ENCODE peak calls at places on chromosomes 16 and 17, in nine cellular contexts. One of them, this sample, is unnamed.

GRCh38 chr16:2799852-2800226 is 1.6 kb downstream of the PRSS41 start:
- DNase-seq in activated CD4-positive, alpha-beta T cell treated with anti-CD3 and anti-CD28 coated beads, Interleukin-2, amount 50 U/mL, for 24 hours: no peak
- DNase-seq in nucleus accumbens: no peak
- DNase-seq in omental fat pad: no peak
- DNase-seq in activated T-helper 9 cell treated with anti-CD3 and anti-CD28 coated beads, Interleukin-2, amount 50 U/mL, for 16 hours: no peak
- DNase-seq in fibroblast of lung: no peak
- DNase-seq in cardiac fibroblast: peak
- DNase-seq in progenitor cell of endocrine pancreas: no peak
- DNase-seq in glutamatergic neuron: no peak
- DNase-seq in this sample: peak

GRCh38 chr17:78722101-78722761 is 59.8 kb downstream of the CYTH1 start:
- DNase-seq in activated CD4-positive, alpha-beta T cell treated with anti-CD3 and anti-CD28 coated beads, Interleukin-2, amount 50 U/mL, for 24 hours: no peak
- DNase-seq in activated T-helper 9 cell treated with anti-CD3 and anti-CD28 coated beads, Interleukin-2, amount 50 U/mL, for 16 hours: no peak
- DNase-seq in nucleus accumbens: peak
- DNase-seq in fibroblast of lung: no peak
- DNase-seq in cardiac fibroblast: no peak
- DNase-seq in progenitor cell of endocrine pancreas: no peak
- DNase-seq in omental fat pad: no peak
- DNase-seq in glutamatergic neuron: peak
- DNase-seq in this sample: no peak

GRCh38 chr16:28181557-28181914 is 30.2 kb downstream of the XPO6 start:
- DNase-seq in omental fat pad: no peak
- DNase-seq in activated CD4-positive, alpha-beta T cell treated with anti-CD3 and anti-CD28 coated beads, Interleukin-2, amount 50 U/mL, for 24 hours: no peak
- DNase-seq in progenitor cell of endocrine pancreas: no peak
- DNase-seq in activated T-helper 9 cell treated with anti-CD3 and anti-CD28 coated beads, Interleukin-2, amount 50 U/mL, for 16 hours: no peak
- DNase-seq in fibroblast of lung: peak
- DNase-seq in nucleus accumbens: no peak
- DNase-seq in cardiac fibroblast: peak
- DNase-seq in glutamatergic neuron: no peak
- DNase-seq in this sample: peak

GRCh38 chr17:45430738-45431530 is 1.7 kb downstream of the ARHGAP27 start:
- DNase-seq in fibroblast of lung: no peak
- DNase-seq in glutamatergic neuron: no peak
- DNase-seq in nucleus accumbens: no peak
- DNase-seq in activated CD4-positive, alpha-beta T cell treated with anti-CD3 and anti-CD28 coated beads, Interleukin-2, amount 50 U/mL, for 24 hours: no peak
- DNase-seq in omental fat pad: no peak
- DNase-seq in cardiac fibroblast: no peak
- DNase-seq in activated T-helper 9 cell treated with anti-CD3 and anti-CD28 coated beads, Interleukin-2, amount 50 U/mL, for 16 hours: no peak
- DNase-seq in progenitor cell of endocrine pancreas: peak
- DNase-seq in this sample: peak

GRCh38 chr17:16215273-16215964 is at the start of gene NCOR1:
- DNase-seq in activated T-helper 9 cell treated with anti-CD3 and anti-CD28 coated beads, Interleukin-2, amount 50 U/mL, for 16 hours: peak
- DNase-seq in nucleus accumbens: peak
- DNase-seq in omental fat pad: peak
- DNase-seq in progenitor cell of endocrine pancreas: peak
- DNase-seq in activated CD4-positive, alpha-beta T cell treated with anti-CD3 and anti-CD28 coated beads, Interleukin-2, amount 50 U/mL, for 24 hours: peak
- DNase-seq in glutamatergic neuron: peak
- DNase-seq in fibroblast of lung: peak
- DNase-seq in cardiac fibroblast: peak
- DNase-seq in this sample: peak

GRCh38 chr16:31333686-31334649 is 21.0 kb upstream of the ITGAX start:
- DNase-seq in activated T-helper 9 cell treated with anti-CD3 and anti-CD28 coated beads, Interleukin-2, amount 50 U/mL, for 16 hours: no peak
- DNase-seq in fibroblast of lung: no peak
- DNase-seq in nucleus accumbens: no peak
- DNase-seq in omental fat pad: no peak
- DNase-seq in activated CD4-positive, alpha-beta T cell treated with anti-CD3 and anti-CD28 coated beads, Interleukin-2, amount 50 U/mL, for 24 hours: no peak
- DNase-seq in cardiac fibroblast: peak
- DNase-seq in glutamatergic neuron: no peak
- DNase-seq in progenitor cell of endocrine pancreas: no peak
- DNase-seq in this sample: peak

GRCh38 chr16:85670840-85671239 is 17.9 kb downstream of the GINS2 start:
- DNase-seq in glutamatergic neuron: no peak
- DNase-seq in cardiac fibroblast: no peak
- DNase-seq in omental fat pad: no peak
- DNase-seq in activated T-helper 9 cell treated with anti-CD3 and anti-CD28 coated beads, Interleukin-2, amount 50 U/mL, for 16 hours: no peak
- DNase-seq in fibroblast of lung: no peak
- DNase-seq in progenitor cell of endocrine pancreas: no peak
- DNase-seq in nucleus accumbens: no peak
- DNase-seq in activated CD4-positive, alpha-beta T cell treated with anti-CD3 and anti-CD28 coated beads, Interleukin-2, amount 50 U/mL, for 24 hours: no peak
- DNase-seq in this sample: no peak

GRCh38 chr16:24609740-24610420 is 70.5 kb downstream of the RBBP6 start:
- DNase-seq in progenitor cell of endocrine pancreas: peak
- DNase-seq in omental fat pad: peak
- DNase-seq in activated CD4-positive, alpha-beta T cell treated with anti-CD3 and anti-CD28 coated beads, Interleukin-2, amount 50 U/mL, for 24 hours: no peak
- DNase-seq in nucleus accumbens: peak
- DNase-seq in glutamatergic neuron: peak
- DNase-seq in cardiac fibroblast: peak
- DNase-seq in fibroblast of lung: peak
- DNase-seq in activated T-helper 9 cell treated with anti-CD3 and anti-CD28 coated beads, Interleukin-2, amount 50 U/mL, for 16 hours: no peak
- DNase-seq in this sample: peak

GRCh38 chr16:17942067-17942466 is 394.5 kb downstream of the NPIPA8 start:
- DNase-seq in activated T-helper 9 cell treated with anti-CD3 and anti-CD28 coated beads, Interleukin-2, amount 50 U/mL, for 16 hours: no peak
- DNase-seq in cardiac fibroblast: no peak
- DNase-seq in fibroblast of lung: no peak
- DNase-seq in glutamatergic neuron: no peak
- DNase-seq in activated CD4-positive, alpha-beta T cell treated with anti-CD3 and anti-CD28 coated beads, Interleukin-2, amount 50 U/mL, for 24 hours: no peak
- DNase-seq in nucleus accumbens: no peak
- DNase-seq in omental fat pad: no peak
- DNase-seq in progenitor cell of endocrine pancreas: no peak
- DNase-seq in this sample: no peak

GRCh38 chr16:83912152-83912948 is 13.4 kb downstream of the MLYCD start:
- DNase-seq in cardiac fibroblast: no peak
- DNase-seq in activated CD4-positive, alpha-beta T cell treated with anti-CD3 and anti-CD28 coated beads, Interleukin-2, amount 50 U/mL, for 24 hours: no peak
- DNase-seq in nucleus accumbens: no peak
- DNase-seq in progenitor cell of endocrine pancreas: no peak
- DNase-seq in glutamatergic neuron: no peak
- DNase-seq in fibroblast of lung: no peak
- DNase-seq in omental fat pad: no peak
- DNase-seq in activated T-helper 9 cell treated with anti-CD3 and anti-CD28 coated beads, Interleukin-2, amount 50 U/mL, for 16 hours: no peak
- DNase-seq in this sample: no peak

GRCh38 chr16:23650674-23651073 is 9.4 kb downstream of the DCTN5 start:
- DNase-seq in progenitor cell of endocrine pancreas: no peak
- DNase-seq in glutamatergic neuron: no peak
- DNase-seq in activated CD4-positive, alpha-beta T cell treated with anti-CD3 and anti-CD28 coated beads, Interleukin-2, amount 50 U/mL, for 24 hours: no peak
- DNase-seq in fibroblast of lung: peak
- DNase-seq in cardiac fibroblast: peak
- DNase-seq in activated T-helper 9 cell treated with anti-CD3 and anti-CD28 coated beads, Interleukin-2, amount 50 U/mL, for 16 hours: no peak
- DNase-seq in nucleus accumbens: no peak
- DNase-seq in omental fat pad: no peak
- DNase-seq in this sample: no peak

GRCh38 chr17:2954898-2955445 is 108.4 kb downstream of the OR1D5 start:
- DNase-seq in nucleus accumbens: no peak
- DNase-seq in activated CD4-positive, alpha-beta T cell treated with anti-CD3 and anti-CD28 coated beads, Interleukin-2, amount 50 U/mL, for 24 hours: no peak
- DNase-seq in cardiac fibroblast: peak
- DNase-seq in omental fat pad: no peak
- DNase-seq in progenitor cell of endocrine pancreas: no peak
- DNase-seq in glutamatergic neuron: no peak
- DNase-seq in fibroblast of lung: peak
- DNase-seq in activated T-helper 9 cell treated with anti-CD3 and anti-CD28 coated beads, Interleukin-2, amount 50 U/mL, for 16 hours: no peak
- DNase-seq in this sample: no peak

GRCh38 chr17:36935681-36936454 is 1.4 kb upstream of the LHX1 start:
- DNase-seq in activated CD4-positive, alpha-beta T cell treated with anti-CD3 and anti-CD28 coated beads, Interleukin-2, amount 50 U/mL, for 24 hours: no peak
- DNase-seq in activated T-helper 9 cell treated with anti-CD3 and anti-CD28 coated beads, Interleukin-2, amount 50 U/mL, for 16 hours: no peak
- DNase-seq in omental fat pad: no peak
- DNase-seq in glutamatergic neuron: peak
- DNase-seq in progenitor cell of endocrine pancreas: no peak
- DNase-seq in fibroblast of lung: no peak
- DNase-seq in cardiac fibroblast: no peak
- DNase-seq in nucleus accumbens: no peak
- DNase-seq in this sample: peak

GRCh38 chr17:54982399-54982798 is 13.8 kb downstream of the STXBP4 start:
- DNase-seq in cardiac fibroblast: peak
- DNase-seq in fibroblast of lung: peak
- DNase-seq in activated CD4-positive, alpha-beta T cell treated with anti-CD3 and anti-CD28 coated beads, Interleukin-2, amount 50 U/mL, for 24 hours: no peak
- DNase-seq in nucleus accumbens: no peak
- DNase-seq in progenitor cell of endocrine pancreas: no peak
- DNase-seq in glutamatergic neuron: no peak
- DNase-seq in omental fat pad: no peak
- DNase-seq in activated T-helper 9 cell treated with anti-CD3 and anti-CD28 coated beads, Interleukin-2, amount 50 U/mL, for 16 hours: no peak
- DNase-seq in this sample: no peak

GRCh38 chr17:19301973-19302372 is 60.5 kb downstream of the B9D1 start:
- DNase-seq in nucleus accumbens: no peak
- DNase-seq in activated T-helper 9 cell treated with anti-CD3 and anti-CD28 coated beads, Interleukin-2, amount 50 U/mL, for 16 hours: no peak
- DNase-seq in glutamatergic neuron: no peak
- DNase-seq in cardiac fibroblast: no peak
- DNase-seq in progenitor cell of endocrine pancreas: no peak
- DNase-seq in omental fat pad: no peak
- DNase-seq in fibroblast of lung: no peak
- DNase-seq in activated CD4-positive, alpha-beta T cell treated with anti-CD3 and anti-CD28 coated beads, Interleukin-2, amount 50 U/mL, for 24 hours: no peak
- DNase-seq in this sample: no peak

GRCh38 chr16:71425746-71426068 is 16.1 kb downstream of the TLE7 start:
- DNase-seq in fibroblast of lung: no peak
- DNase-seq in nucleus accumbens: no peak
- DNase-seq in activated CD4-positive, alpha-beta T cell treated with anti-CD3 and anti-CD28 coated beads, Interleukin-2, amount 50 U/mL, for 24 hours: no peak
- DNase-seq in omental fat pad: no peak
- DNase-seq in activated T-helper 9 cell treated with anti-CD3 and anti-CD28 coated beads, Interleukin-2, amount 50 U/mL, for 16 hours: no peak
- DNase-seq in glutamatergic neuron: no peak
- DNase-seq in cardiac fibroblast: no peak
- DNase-seq in progenitor cell of endocrine pancreas: no peak
- DNase-seq in this sample: no peak